ENCODE peak calls at places on chromosomes 6 and 20, in eight cellular contexts. J is NCI-H345, P is ascending aorta, S is H4, Z is sigmoid colon, Y is hypothalamus, D is memory B cell, K is KG1. W is an unnamed sample.

GRCh38 chr6:125888989-125889656 is 67.4 kb upstream of the HINT3 start:
- DNase-seq in J (no peak), P (no peak), S (no peak), Z (no peak), Y (no peak), D (peak; percentile 14), K (no peak), W (peak; percentile 18)

GRCh38 chr6:166304106-166304505 is 4.1 kb downstream of the PRR18 start:
- DNase-seq in J (no peak), P (no peak), S (no peak), Z (no peak), Y (no peak), D (no peak), K (no peak), W (no peak)

GRCh38 chr6:109782401-109783046 is 91.4 kb downstream of the FIG4 start:
- DNase-seq in J (no peak), P (no peak), S (no peak), Z (no peak), Y (no peak), D (no peak), K (no peak), W (no peak)

GRCh38 chr20:52552181-52552872 is 360.7 kb upstream of the ZFP64 start:
- DNase-seq in J (no peak), P (no peak), S (peak; percentile 47), Z (no peak), Y (no peak), D (no peak), K (no peak), W (peak; percentile 66)

GRCh38 chr6:43055966-43056365 is 2.3 kb upstream of the CUL7 start:
- DNase-seq in J (no peak), P (no peak), S (no peak), Z (no peak), Y (no peak), D (no peak), K (no peak), W (no peak)

GRCh38 chr20:32543570-32544259 is 41.4 kb downstream of the NOL4L start:
- DNase-seq in J (no peak), P (no peak), S (no peak), Z (no peak), Y (no peak), D (no peak), K (no peak), W (no peak)

GRCh38 chr20:37880726-37881591 is 22.0 kb upstream of the VSTM2L start:
- DNase-seq in J (peak; percentile 79), P (no peak), S (no peak), Z (peak; percentile 75), Y (no peak), D (no peak), K (no peak), W (no peak)

GRCh38 chr6:170247178-170247701 is 43.6 kb downstream of the DLL1 start:
- DNase-seq in J (no peak), P (no peak), S (no peak), Z (no peak), Y (no peak), D (no peak), K (no peak), W (no peak)

GRCh38 chr20:47950103-47950502 is 164.8 kb upstream of the SULF2 start:
- DNase-seq in J (peak; percentile 89), P (no peak), S (peak; percentile 95), Z (no peak), Y (no peak), D (no peak), K (no peak), W (peak; percentile 22)

GRCh38 chr6:166466178-166467122 is 83.7 kb upstream of the MPC1 start:
- DNase-seq in J (no peak), P (no peak), S (no peak), Z (no peak), Y (no peak), D (no peak), K (no peak), W (peak; percentile 62)

GRCh38 chr6:155880905-155881304 is 425.3 kb upstream of the NOX3 start:
- DNase-seq in J (no peak), P (no peak), S (peak; percentile 42), Z (no peak), Y (no peak), D (no peak), K (no peak), W (no peak)

GRCh38 chr6:116251568-116252384 is 2.1 kb downstream of the TSPYL4 start:
- DNase-seq in J (no peak), P (no peak), S (no peak), Z (no peak), Y (no peak), D (no peak), K (no peak), W (peak; percentile 57)

GRCh38 chr6:150250826-150251225 is 108.0 kb downstream of the PPP1R14C start:
- DNase-seq in J (no peak), P (no peak), S (no peak), Z (no peak), Y (no peak), D (no peak), K (no peak), W (no peak)

GRCh38 chr6:165877773-165878172 is 214.7 kb upstream of the PDE10A start:
- DNase-seq in J (no peak), P (no peak), S (no peak), Z (no peak), Y (no peak), D (no peak), K (no peak), W (no peak)

GRCh38 chr20:52972190-52972937 is at the start of gene TSHZ2:
- DNase-seq in J (peak; percentile 77), P (no peak), S (peak; percentile 58), Z (peak; percentile 78), Y (no peak), D (no peak), K (no peak), W (no peak)

GRCh38 chr6:3612341-3613041 is 139.0 kb downstream of the PXDC1 start:
- DNase-seq in J (peak; percentile 74), P (no peak), S (peak; percentile 64), Z (no peak), Y (no peak), D (no peak), K (no peak), W (peak; percentile 49)

GRCh38 chr6:112029045-112029822 is 24.7 kb upstream of the CCN6 start:
- DNase-seq in J (peak; percentile 38), P (no peak), S (peak; percentile 46), Z (no peak), Y (peak; percentile 8), D (peak; percentile 52), K (peak; percentile 51), W (peak; percentile 58)

GRCh38 chr6:127053032-127053908 is 65.2 kb upstream of the RSPO3 start:
- DNase-seq in J (no peak), P (no peak), S (no peak), Z (no peak), Y (no peak), D (no peak), K (no peak), W (peak; percentile 54)

GRCh38 chr6:154849475-154849874 is 116.3 kb downstream of the SCAF8 start:
- DNase-seq in J (no peak), P (no peak), S (no peak), Z (no peak), Y (no peak), D (no peak), K (no peak), W (no peak)

GRCh38 chr6:150830409-150831165 is 34.9 kb upstream of the MTHFD1L start:
- DNase-seq in J (no peak), P (no peak), S (no peak), Z (no peak), Y (no peak), D (no peak), K (no peak), W (no peak)

GRCh38 chr6:100512203-100512862 is 47.6 kb upstream of the SIM1 start:
- DNase-seq in J (no peak), P (no peak), S (no peak), Z (no peak), Y (no peak), D (no peak), K (no peak), W (peak; percentile 24)

GRCh38 chr20:5448449-5449118 is 131.8 kb upstream of the PROKR2 start:
- DNase-seq in J (peak; percentile 65), P (no peak), S (peak; percentile 14), Z (no peak), Y (no peak), D (peak; percentile 37), K (peak; percentile 7), W (peak; percentile 57)

GRCh38 chr6:11712760-11713159 is 65.8 kb downstream of the ADTRP start:
- DNase-seq in J (no peak), P (no peak), S (no peak), Z (peak; percentile 80), Y (no peak), D (no peak), K (no peak), W (no peak)

GRCh38 chr6:168139121-168139520 is 60.1 kb upstream of the FRMD1 start:
- DNase-seq in J (no peak), P (no peak), S (no peak), Z (peak; percentile 32), Y (no peak), D (no peak), K (no peak), W (no peak)

GRCh38 chr20:62825994-62826645 is 9.3 kb downstream of the COL9A3 start:
- DNase-seq in J (no peak), P (no peak), S (no peak), Z (no peak), Y (no peak), D (no peak), K (no peak), W (no peak)

GRCh38 chr6:12022903-12023522 is 10.9 kb downstream of the HIVEP1 start:
- DNase-seq in J (no peak), P (no peak), S (no peak), Z (no peak), Y (no peak), D (no peak), K (no peak), W (no peak)

GRCh38 chr6:166949533-166950442 is 6.6 kb downstream of the RNASET2 start:
- DNase-seq in J (no peak), P (no peak), S (no peak), Z (no peak), Y (no peak), D (no peak), K (no peak), W (no peak)

GRCh38 chr20:62683136-62683535 is 25.5 kb upstream of the NTSR1 start:
- DNase-seq in J (no peak), P (no peak), S (no peak), Z (no peak), Y (no peak), D (no peak), K (no peak), W (no peak)

GRCh38 chr6:25564953-25565352 is 87.1 kb upstream of the SCGN start:
- DNase-seq in J (no peak), P (no peak), S (no peak), Z (no peak), Y (no peak), D (no peak), K (no peak), W (no peak)

GRCh38 chr20:23928788-23929187 is 49.2 kb upstream of the CST5 start:
- DNase-seq in J (no peak), P (no peak), S (no peak), Z (no peak), Y (no peak), D (no peak), K (no peak), W (no peak)

GRCh38 chr20:50163570-50164317 is 10.2 kb upstream of the PEDS1 start:
- DNase-seq in J (no peak), P (no peak), S (peak; percentile 41), Z (peak; percentile 86), Y (no peak), D (no peak), K (no peak), W (no peak)

GRCh38 chr20:10864076-10864672 is 190.4 kb upstream of the JAG1 start:
- DNase-seq in J (peak; percentile 66), P (no peak), S (peak; percentile 9), Z (no peak), Y (no peak), D (no peak), K (no peak), W (no peak)

GRCh38 chr6:28814032-28814976 is 109.5 kb downstream of the TRIM27 start:
- DNase-seq in J (no peak), P (no peak), S (no peak), Z (no peak), Y (no peak), D (no peak), K (no peak), W (no peak)

GRCh38 chr6:119240257-119241123 is 109.1 kb downstream of the MAN1A1 start:
- DNase-seq in J (no peak), P (no peak), S (no peak), Z (no peak), Y (no peak), D (no peak), K (no peak), W (no peak)